ENCODE peak calls at places on chromosomes 13 and 19, in four cellular contexts. One of them, this sample, is unnamed. For H3K4me1, the result is how much of the 10 kb centered on the place peaks cover.

GRCh38 chr13:113445791-113446487 is 7.3 kb downstream of the ADPRHL1 start:
- DNase-seq in A549: no peak
- DNase-seq in small intestine: no peak
- DNase-seq in right atrium auricular region: no peak
- DNase-seq in this sample: no peak

GRCh38 chr13:46211116-46211515 is 612 bp upstream of the LRRC63 start:
- DNase-seq in small intestine: peak
- DNase-seq in right atrium auricular region: no peak
- DNase-seq in A549: peak
- DNase-seq in this sample: no peak

GRCh38 chr19:14147797-14148605 is 11.6 kb upstream of the ASF1B start:
- DNase-seq in small intestine: peak
- DNase-seq in A549: peak
- DNase-seq in right atrium auricular region: peak
- DNase-seq in this sample: peak

GRCh38 chr13:110073982-110074381 is 233.0 kb downstream of the COL4A1 start:
- DNase-seq in right atrium auricular region: no peak
- DNase-seq in A549: peak
- DNase-seq in small intestine: no peak
- DNase-seq in this sample: no peak

GRCh38 chr13:28602580-28602979 is 56.4 kb upstream of the POMP start:
- DNase-seq in A549: no peak
- DNase-seq in small intestine: no peak
- DNase-seq in right atrium auricular region: no peak
- DNase-seq in this sample: no peak

GRCh38 chr13:44172411-44172810 is 201.2 kb upstream of the SERP2 start:
- DNase-seq in small intestine: no peak
- DNase-seq in A549: no peak
- DNase-seq in right atrium auricular region: no peak
- DNase-seq in this sample: peak

GRCh38 chr13:77176350-77176749 is 149.4 kb upstream of the FBXL3 start:
- DNase-seq in right atrium auricular region: no peak
- DNase-seq in A549: no peak
- DNase-seq in small intestine: no peak
- DNase-seq in this sample: no peak

GRCh38 chr13:98496239-98496668 is 80.7 kb downstream of the STK24 start:
- DNase-seq in A549: no peak
- DNase-seq in small intestine: no peak
- DNase-seq in right atrium auricular region: peak
- DNase-seq in this sample: no peak

GRCh38 chr13:101779147-101779546 is 326.7 kb downstream of the ITGBL1 start:
- DNase-seq in A549: no peak
- DNase-seq in small intestine: no peak
- DNase-seq in right atrium auricular region: no peak
- DNase-seq in this sample: no peak

GRCh38 chr19:41324231-41324702 is 14.3 kb downstream of the CCDC97 start:
- DNase-seq in small intestine: no peak
- DNase-seq in A549: peak
- DNase-seq in right atrium auricular region: no peak
- DNase-seq in this sample: no peak
- H3K4me1 ChIP-seq in small intestine: under half
- H3K4me1 ChIP-seq in A549: half or more
- H3K4me1 ChIP-seq in right atrium auricular region: under half
- H3K4me1 ChIP-seq in this sample: under half

GRCh38 chr19:15292140-15292539 is 40.2 kb downstream of the BRD4 start:
- DNase-seq in A549: no peak
- DNase-seq in right atrium auricular region: no peak
- DNase-seq in small intestine: no peak
- DNase-seq in this sample: no peak
- H3K4me1 ChIP-seq in A549: half or more
- H3K4me1 ChIP-seq in right atrium auricular region: under half
- H3K4me1 ChIP-seq in small intestine: under half
- H3K4me1 ChIP-seq in this sample: half or more

GRCh38 chr19:18437481-18438330 is at the start of gene ISYNA1:
- DNase-seq in right atrium auricular region: no peak
- DNase-seq in A549: peak
- DNase-seq in small intestine: no peak
- DNase-seq in this sample: no peak
- H3K4me1 ChIP-seq in right atrium auricular region: under half
- H3K4me1 ChIP-seq in A549: under half
- H3K4me1 ChIP-seq in small intestine: under half
- H3K4me1 ChIP-seq in this sample: under half

GRCh38 chr13:33639640-33640080 is 178.3 kb upstream of the RFC3 start:
- DNase-seq in small intestine: no peak
- DNase-seq in right atrium auricular region: no peak
- DNase-seq in A549: no peak
- DNase-seq in this sample: no peak

GRCh38 chr13:33634526-33635111 is 183.3 kb upstream of the RFC3 start:
- DNase-seq in A549: no peak
- DNase-seq in small intestine: no peak
- DNase-seq in right atrium auricular region: no peak
- DNase-seq in this sample: no peak

GRCh38 chr13:33639158-33639557 is 178.8 kb upstream of the RFC3 start:
- DNase-seq in A549: peak
- DNase-seq in right atrium auricular region: peak
- DNase-seq in small intestine: peak
- DNase-seq in this sample: no peak

GRCh38 chr13:33637978-33638743 is 179.8 kb upstream of the RFC3 start:
- DNase-seq in small intestine: no peak
- DNase-seq in A549: no peak
- DNase-seq in right atrium auricular region: no peak
- DNase-seq in this sample: no peak

DNA sequence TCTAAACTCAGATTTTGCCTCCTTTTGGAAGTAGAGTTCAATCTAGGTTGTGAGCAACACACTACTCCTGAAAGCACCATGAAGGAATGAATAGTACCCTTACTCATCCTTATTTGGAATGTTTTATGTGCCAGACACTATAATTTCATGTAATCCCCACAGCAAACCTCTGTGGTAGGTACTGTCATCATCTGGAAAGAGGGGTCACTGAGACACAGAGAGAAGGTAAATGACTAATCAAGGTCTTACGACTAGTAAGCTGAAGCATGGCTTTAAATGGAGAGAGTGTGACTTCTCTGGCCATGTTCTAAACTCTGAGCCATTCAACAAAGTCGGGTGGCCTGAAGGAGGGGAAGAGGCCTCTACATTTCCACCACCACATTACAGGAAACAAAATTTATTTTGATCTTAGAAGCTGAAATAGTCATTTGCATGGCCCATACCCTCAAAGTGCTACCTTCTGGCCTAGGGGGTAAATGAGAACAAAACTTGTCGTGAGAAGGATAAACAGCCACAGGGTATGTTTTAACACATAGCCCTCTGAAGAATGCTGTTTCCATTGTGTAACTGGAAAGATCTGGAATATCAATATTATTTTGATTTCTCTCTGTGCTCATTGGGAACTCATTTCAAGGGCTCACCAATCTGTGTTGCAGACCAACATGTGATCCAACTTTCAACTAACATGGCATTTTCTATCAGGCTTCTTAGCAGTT is 180.8 kb upstream of the RFC3 start:
- DNase-seq in small intestine: no peak
- DNase-seq in A549: no peak
- DNase-seq in right atrium auricular region: no peak
- DNase-seq in this sample: no peak
- H3K4me1 ChIP-seq in small intestine: under half
- H3K4me1 ChIP-seq in A549: half or more
- H3K4me1 ChIP-seq in right atrium auricular region: under half
- H3K4me1 ChIP-seq in this sample: under half

This sample was measured in lung.